ENCODE peak calls at places on chromosomes 2 and 18, in seven cellular contexts. T, V, H, C, Q, X and O are unnamed samples.

GRCh38 chr2:120750488-120751210 is 15.0 kb downstream of the GLI2 start:
- DNase-seq in T (no peak), H (no peak), V (no peak), X (no peak), Q (no peak), C (no peak), O (no peak)

GRCh38 chr2:102082591-102083586 is 59.7 kb upstream of the IL1R1 start:
- DNase-seq in V (no peak), T (no peak), Q (no peak), C (peak), X (no peak), H (peak), O (no peak)

GRCh38 chr2:134712736-134713495 is 5.9 kb downstream of the TMEM163 start:
- DNase-seq in V (no peak), X (no peak), T (no peak), Q (no peak), H (no peak), C (no peak), O (no peak)

GRCh38 chr2:120669121-120669952 is 66.3 kb upstream of the GLI2 start:
- DNase-seq in X (no peak), Q (peak), V (peak), T (no peak), H (peak), C (no peak), O (no peak)

GRCh38 chr2:7989823-7990222 is 692.0 kb upstream of the ID2 start:
- DNase-seq in Q (no peak), V (no peak), H (no peak), C (no peak), T (no peak), X (no peak), O (no peak)

GRCh38 chr2:63374341-63374740 is 213.9 kb downstream of the WDPCP start:
- DNase-seq in X (no peak), Q (no peak), T (no peak), C (no peak), H (no peak), V (no peak), O (no peak)

GRCh38 chr2:13114391-13114790 is 397.7 kb downstream of the TRIB2 start:
- DNase-seq in C (no peak), H (no peak), X (no peak), Q (peak), V (no peak), T (no peak), O (no peak)

GRCh38 chr18:30858562-30858961 is 184.0 kb downstream of the DSC3 start:
- DNase-seq in X (no peak), Q (no peak), H (no peak), C (no peak), V (no peak), T (no peak), O (no peak)

GRCh38 chr2:27177441-27178351 is 28.9 kb downstream of the TCF23 start:
- DNase-seq in T (no peak), C (no peak), V (no peak), H (peak), X (no peak), Q (no peak), O (no peak)

GRCh38 chr18:62759704-62760402 is 44.5 kb downstream of the PHLPP1 start:
- DNase-seq in H (no peak), Q (no peak), V (no peak), X (no peak), C (no peak), T (no peak), O (no peak)

GRCh38 chr2:2742745-2743144 is 411.7 kb upstream of the MYT1L start:
- DNase-seq in V (no peak), H (no peak), Q (no peak), X (no peak), C (no peak), T (no peak), O (no peak)

GRCh38 chr2:62201307-62201706 is 5.4 kb downstream of the B3GNT2 start:
- DNase-seq in C (no peak), Q (no peak), T (no peak), X (no peak), V (no peak), H (no peak), O (no peak)

GRCh38 chr2:159290289-159290907 is 3.9 kb upstream of the WDSUB1 start:
- DNase-seq in X (no peak), T (no peak), Q (peak), H (peak), C (no peak), V (no peak), O (no peak)

GRCh38 chr2:150374562-150374961 is 112.9 kb downstream of the RND3 start:
- DNase-seq in T (no peak), V (no peak), X (no peak), C (no peak), H (no peak), Q (no peak), O (no peak)

GRCh38 chr18:27227721-27228120 is 42.6 kb upstream of the CHST9 start:
- DNase-seq in H (no peak), Q (no peak), C (no peak), V (no peak), X (no peak), T (no peak), O (no peak)

GRCh38 chr2:10783421-10783820 is 29.2 kb downstream of the PDIA6 start:
- DNase-seq in X (no peak), V (no peak), H (peak), Q (no peak), C (no peak), T (no peak), O (no peak)

GRCh38 chr2:82139979-82140611 is 1835.5 kb upstream of the LRRTM1 start:
- DNase-seq in T (no peak), V (no peak), H (no peak), Q (no peak), X (no peak), C (no peak), O (no peak)

GRCh38 chr2:203804070-203804469 is 63.5 kb upstream of the CTLA4 start:
- DNase-seq in C (no peak), X (no peak), T (no peak), V (no peak), H (no peak), Q (no peak), O (no peak)

GRCh38 chr2:61726456-61727209 is 127.2 kb downstream of the FAM161A start:
- DNase-seq in H (no peak), X (no peak), C (no peak), T (no peak), V (no peak), Q (no peak), O (no peak)

GRCh38 chr2:142944264-142944663 is 66.8 kb downstream of the KYNU start:
- DNase-seq in V (no peak), T (no peak), Q (no peak), X (no peak), C (no peak), H (no peak), O (no peak)

GRCh38 chr2:162156149-162156548 is 4.1 kb upstream of the GCG start:
- DNase-seq in X (no peak), C (no peak), Q (no peak), V (no peak), H (no peak), T (no peak), O (no peak)

GRCh38 chr18:51066273-51066672 is 36.3 kb downstream of the SMAD4 start:
- DNase-seq in X (no peak), V (no peak), T (no peak), Q (no peak), C (no peak), H (no peak), O (no peak)

DNA sequence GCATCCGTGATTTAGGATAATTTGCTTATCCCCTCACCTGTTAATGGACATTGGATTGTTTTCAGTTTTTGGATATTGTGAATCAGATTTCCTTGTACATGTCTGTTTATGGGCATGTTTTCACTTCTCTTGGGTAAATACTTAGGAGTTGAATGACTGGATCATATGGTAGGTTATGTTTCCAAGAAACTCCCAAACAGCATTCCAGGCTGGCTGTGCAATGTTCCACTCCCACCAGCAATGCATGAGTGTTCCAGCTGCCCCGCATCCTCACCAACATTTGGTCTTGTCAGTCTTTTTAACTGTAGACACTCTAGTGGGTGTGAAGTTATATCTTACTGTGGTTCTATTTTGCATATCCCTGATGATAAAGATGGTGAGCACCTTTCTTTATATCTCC is 8.9 kb upstream of the LRRFIP1 start:
- DNase-seq in V (no peak), Q (no peak), C (no peak), T (no peak), H (no peak), X (no peak), O (no peak)
- TF ChIP-seq TAF1 in V (no peak), Q (no peak), C (no peak), T (no peak), H (no peak), X (no peak), O (no peak)

DNA sequence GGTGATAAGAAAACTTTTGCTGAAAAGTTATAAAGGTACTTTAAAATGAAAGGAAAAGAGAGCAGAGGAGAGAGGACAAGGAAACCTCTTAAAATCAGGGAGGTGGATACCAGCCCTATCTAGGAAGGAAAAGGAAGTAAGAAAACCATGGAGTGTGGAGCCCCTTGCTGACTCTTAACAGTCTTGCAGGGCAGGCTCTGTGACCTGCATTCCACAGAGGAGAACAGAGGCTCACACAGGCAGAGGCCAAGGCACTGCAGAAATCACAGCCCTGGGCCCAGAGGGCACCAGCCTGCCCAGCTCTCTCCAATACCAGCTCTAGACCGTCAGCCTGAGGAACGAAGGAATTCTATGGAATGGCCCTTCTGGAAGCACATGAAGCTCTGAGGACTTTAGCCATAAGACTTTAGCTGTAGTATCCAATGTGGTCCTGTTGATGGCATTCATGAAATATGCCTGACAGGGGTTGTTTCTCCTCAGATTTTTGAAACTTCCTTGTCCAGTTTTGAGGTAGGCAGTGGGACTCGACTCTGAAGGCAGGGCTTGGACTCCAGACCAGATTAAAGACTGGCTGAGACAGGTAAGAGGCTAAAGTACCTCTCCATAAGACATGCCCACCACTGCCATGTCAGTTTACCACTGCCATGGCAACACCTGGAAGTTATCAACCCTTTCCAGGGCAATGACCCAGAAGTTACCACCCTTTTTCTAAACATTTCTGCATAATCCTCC is 216.3 kb downstream of the ANAPC1 start:
- DNase-seq in H (peak), C (no peak), X (no peak), V (no peak), Q (no peak), T (no peak), O (no peak)
- TF ChIP-seq TAF1 in H (no peak), C (no peak), X (no peak), V (no peak), Q (no peak), T (no peak), O (no peak)

DNA sequence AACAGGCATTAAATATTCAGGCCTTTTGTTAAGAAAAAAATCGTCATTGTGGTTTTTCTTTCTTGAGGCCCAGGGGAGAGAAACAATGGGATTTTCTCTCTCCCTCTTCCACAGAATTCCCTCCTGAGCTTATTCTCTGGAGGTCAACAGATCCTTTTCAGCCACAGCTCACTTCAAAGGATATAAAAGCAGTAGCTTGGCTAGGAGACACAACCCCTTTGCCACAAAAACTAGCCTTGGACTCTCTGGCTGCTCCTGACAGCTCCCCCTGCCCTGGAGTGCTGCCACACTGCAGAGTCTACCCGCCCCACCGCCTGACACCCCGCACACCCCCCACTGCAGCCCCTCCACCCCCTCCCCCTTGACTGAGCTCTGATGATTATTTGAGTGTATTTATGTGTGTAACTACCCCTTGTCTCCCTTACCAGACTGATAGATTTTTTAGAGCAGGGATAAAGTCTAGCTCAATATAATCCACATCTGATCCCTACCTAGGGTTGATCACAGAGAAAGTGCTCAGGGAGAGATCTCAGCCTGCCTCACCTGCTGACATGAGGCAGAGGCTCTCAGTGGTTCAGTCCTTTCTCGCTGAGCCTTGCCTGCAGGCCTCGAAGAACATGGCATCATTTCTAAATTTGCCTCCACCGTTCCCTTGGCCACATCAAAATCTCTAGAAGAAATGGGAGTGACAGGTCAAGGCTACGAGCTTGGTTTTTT is 132.2 kb upstream of the SP5 start:
- DNase-seq in Q (no peak), X (no peak), V (no peak), C (no peak), T (no peak), H (no peak), O (no peak)
- TF ChIP-seq TAF1 in Q (no peak), X (no peak), V (no peak), C (no peak), T (no peak), H (no peak), O (no peak)

GRCh38 chr2:118062048-118062447 is 26.2 kb upstream of the INSIG2 start:
- DNase-seq in V (no peak), T (no peak), C (no peak), H (no peak), Q (no peak), X (no peak), O (no peak)
- TF ChIP-seq TAF1 in V (no peak), T (no peak), C (no peak), H (no peak), Q (no peak), X (no peak), O (no peak)

GRCh38 chr2:157876066-157876770 is at the start of gene ACVR1:
- DNase-seq in T (peak), C (no peak), X (peak), H (peak), V (peak), Q (peak), O (peak)
- TF ChIP-seq TAF1 in T (no peak), C (no peak), X (peak), H (peak), V (peak), Q (peak), O (no peak)

GRCh38 chr2:240259924-240260529 is 119.6 kb upstream of the OTOS start:
- DNase-seq in C (no peak), H (no peak), X (no peak), V (no peak), Q (no peak), T (no peak), O (no peak)
- TF ChIP-seq TAF1 in C (no peak), H (no peak), X (no peak), V (no peak), Q (no peak), T (no peak), O (no peak)

GRCh38 chr2:181275643-181276070 is 181.5 kb upstream of the ITGA4 start:
- DNase-seq in T (no peak), V (no peak), Q (no peak), H (no peak), C (no peak), X (no peak), O (no peak)
- TF ChIP-seq TAF1 in T (no peak), V (no peak), Q (no peak), H (no peak), C (no peak), X (no peak), O (no peak)